ENCODE peak calls at places on chromosomes 12 and 14, in six cellular contexts. V is IMR-90, O is K562, G is DND-41, P is mucosa of descending colon, M is upper lobe of left lung. R is an unnamed sample.

GRCh38 chr12:58450868-58451482 is 469.3 kb downstream of the LRIG3 start:
- ATAC-seq in V (no peak), O (no peak), G (no peak), P (no peak), M (no peak), R (no peak)

GRCh38 chr12:42742691-42743090 is 153.1 kb upstream of the PRICKLE1 start:
- ATAC-seq in V (no peak), O (no peak), G (no peak), P (peak), M (no peak), R (no peak)

GRCh38 chr12:542290-543113 is 82.8 kb downstream of the B4GALNT3 start:
- ATAC-seq in V (no peak), O (no peak), G (no peak), P (no peak), M (no peak), R (no peak)

GRCh38 chr14:97312910-97313309 is 515.7 kb downstream of the VRK1 start:
- ATAC-seq in V (no peak), O (no peak), G (no peak), P (no peak), M (no peak), R (no peak)

GRCh38 chr12:129237881-129238280 is 384.6 kb downstream of the GLT1D1 start:
- ATAC-seq in V (no peak), O (no peak), G (no peak), P (no peak), M (no peak), R (no peak)

GRCh38 chr12:121932914-121933521 is 14.6 kb downstream of the CFAP251 start:
- ATAC-seq in V (no peak), O (peak), G (no peak), P (no peak), M (no peak), R (no peak)

GRCh38 chr14:100639280-100639679 is 52.1 kb upstream of the BEGAIN start:
- ATAC-seq in V (no peak), O (no peak), G (no peak), P (no peak), M (no peak), R (no peak)

GRCh38 chr12:42360747-42361403 is 34.9 kb downstream of the PPHLN1 start:
- ATAC-seq in V (no peak), O (no peak), G (no peak), P (no peak), M (no peak), R (no peak)

GRCh38 chr14:37973031-37973908 is 234.4 kb upstream of the SSTR1 start:
- ATAC-seq in V (no peak), O (no peak), G (no peak), P (no peak), M (no peak), R (no peak)

GRCh38 chr14:71208702-71209357 is 301.6 kb downstream of the PCNX1 start:
- ATAC-seq in V (no peak), O (no peak), G (no peak), P (no peak), M (no peak), R (no peak)
- TF ChIP-seq CTCF in V (peak), O (peak), G (peak), P (no peak), M (no peak), R (no peak)

GRCh38 chr12:53788892-53789291 is 37.1 kb upstream of the CISTR start:
- ATAC-seq in V (no peak), O (no peak), G (no peak), P (no peak), M (no peak), R (no peak)

GRCh38 chr12:53793221-53793620 is 41.4 kb upstream of the CISTR start:
- ATAC-seq in V (no peak), O (no peak), G (no peak), P (no peak), M (no peak), R (no peak)

GRCh38 chr12:53795927-53796326 is 44.1 kb upstream of the CISTR start:
- ATAC-seq in V (no peak), O (no peak), G (no peak), P (no peak), M (no peak), R (no peak)

GRCh38 chr12:53789570-53789969 is 37.8 kb upstream of the CISTR start:
- ATAC-seq in V (no peak), O (no peak), G (no peak), P (no peak), M (no peak), R (no peak)

DNA sequence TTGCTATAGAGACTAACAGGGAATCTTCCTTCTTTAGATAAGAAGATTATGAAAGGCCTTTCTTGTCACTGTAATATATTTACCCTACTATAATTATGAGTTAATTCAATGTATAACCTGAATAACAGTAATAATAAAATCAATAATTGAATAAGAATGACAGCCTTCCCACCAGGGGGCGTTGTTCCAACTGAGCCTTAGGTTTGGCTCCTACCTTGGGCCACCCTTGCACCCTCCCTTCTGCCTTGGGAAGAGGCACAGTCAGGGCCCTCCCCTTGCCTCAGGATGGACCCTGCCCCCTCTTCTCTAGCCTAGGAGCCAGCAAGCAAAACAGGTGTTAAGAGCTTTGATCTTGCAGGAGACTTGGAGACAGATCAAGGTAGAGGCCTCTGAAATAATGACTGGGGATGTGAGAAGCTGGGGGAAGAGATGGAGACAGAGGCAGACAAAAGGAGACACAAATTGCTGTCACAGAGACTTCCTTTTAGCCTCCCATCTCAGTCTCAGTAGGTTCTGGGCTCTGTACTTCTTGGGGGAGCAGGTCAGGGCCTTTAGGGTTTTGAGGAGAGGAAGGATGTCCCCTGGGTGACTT is 40.1 kb upstream of the CISTR start:
- ATAC-seq in V (no peak), O (peak), G (peak), P (no peak), M (no peak), R (no peak)
- TF ChIP-seq CTCF in V (peak), O (peak), G (peak), P (no peak), M (no peak), R (no peak)

GRCh38 chr14:36105401-36105800 is 71.1 kb downstream of the PTCSC3 start:
- ATAC-seq in V (no peak), O (peak), G (no peak), P (no peak), M (no peak), R (no peak)
- TF ChIP-seq CTCF in V (peak), O (no peak), G (peak), P (no peak), M (peak), R (no peak)

GRCh38 chr12:6038160-6038559 is 86.3 kb downstream of the VWF start:
- ATAC-seq in V (peak), O (peak), G (no peak), P (peak), M (peak), R (no peak)
- TF ChIP-seq CTCF in V (peak), O (peak), G (peak), P (peak), M (peak), R (peak)

DNA sequence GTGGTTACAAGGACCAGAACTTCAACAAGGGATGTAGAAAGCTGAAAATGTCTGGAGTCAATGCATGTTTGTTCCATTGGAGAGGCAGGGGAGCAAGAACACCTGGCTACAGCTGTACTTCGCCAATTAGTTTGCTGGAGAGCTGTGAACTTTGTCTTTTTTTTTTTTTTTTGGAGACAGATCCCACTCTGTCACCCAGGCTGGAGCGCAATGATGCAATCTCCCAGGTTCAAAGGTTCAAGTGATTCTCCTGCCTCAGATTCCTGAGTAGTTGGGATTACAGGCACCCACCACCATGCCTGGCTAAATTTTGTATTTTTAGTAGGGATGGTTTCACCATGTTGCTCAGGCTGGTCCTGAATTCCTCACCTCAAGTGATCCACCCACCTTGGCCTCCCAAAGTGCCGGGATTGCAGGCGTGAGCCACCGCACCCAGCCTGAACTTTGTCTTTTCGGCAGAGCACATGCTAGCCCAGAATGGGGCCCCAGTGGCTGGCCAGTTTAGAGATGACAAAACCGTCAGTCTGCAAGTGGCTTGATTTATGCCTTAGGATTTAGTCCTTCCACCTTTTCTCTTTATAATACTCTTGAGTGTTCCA is 55.5 kb downstream of the AVPR1A start:
- ATAC-seq in V (no peak), O (no peak), G (no peak), P (no peak), M (no peak), R (no peak)
- TF ChIP-seq CTCF in V (no peak), O (no peak), G (no peak), P (no peak), M (no peak), R (no peak)

GRCh38 chr12:98791406-98791805 is 146.3 kb downstream of the APAF1 start:
- ATAC-seq in V (no peak), O (no peak), G (no peak), P (no peak), M (no peak), R (no peak)
- TF ChIP-seq CTCF in V (no peak), O (no peak), G (no peak), P (no peak), M (no peak), R (no peak)

R was measured in gastroesophageal sphincter.